ENCODE peak calls at places on chromosome 10, in nine cellular contexts. One of them, this sample, is unnamed.

GRCh38 chr10:62268399-62269076 is at the start of gene RTKN2:
- DNase-seq in tibial artery: peak; percentile 30
- DNase-seq in tibial nerve: no peak
- DNase-seq in cardiac fibroblast: peak; percentile 62
- DNase-seq in fibroblast of mammary gland: peak; percentile 34
- DNase-seq in H9: peak; percentile 99
- DNase-seq in AG09319: no peak
- DNase-seq in neural crest cell: peak; percentile 90
- DNase-seq in lower leg skin: peak; percentile 38
- DNase-seq in this sample: peak; percentile 81

GRCh38 chr10:481636-482035 is 207.8 kb downstream of the DIP2C start:
- DNase-seq in tibial artery: no peak
- DNase-seq in tibial nerve: no peak
- DNase-seq in cardiac fibroblast: no peak
- DNase-seq in fibroblast of mammary gland: no peak
- DNase-seq in H9: peak; percentile 17
- DNase-seq in AG09319: no peak
- DNase-seq in neural crest cell: no peak
- DNase-seq in lower leg skin: no peak
- DNase-seq in this sample: no peak

GRCh38 chr10:10677479-10677878 is 340.2 kb upstream of the CELF2 start:
- DNase-seq in tibial artery: peak; percentile 43
- DNase-seq in tibial nerve: peak; percentile 28
- DNase-seq in cardiac fibroblast: peak; percentile 90
- DNase-seq in fibroblast of mammary gland: peak; percentile 89
- DNase-seq in H9: peak; percentile 77
- DNase-seq in AG09319: peak; percentile 25
- DNase-seq in neural crest cell: peak; percentile 56
- DNase-seq in lower leg skin: peak; percentile 34
- DNase-seq in this sample: peak; percentile 25

GRCh38 chr10:62177111-62177510 is 91.5 kb downstream of the RTKN2 start:
- DNase-seq in tibial artery: no peak
- DNase-seq in tibial nerve: no peak
- DNase-seq in cardiac fibroblast: no peak
- DNase-seq in fibroblast of mammary gland: no peak
- DNase-seq in H9: no peak
- DNase-seq in AG09319: no peak
- DNase-seq in neural crest cell: no peak
- DNase-seq in lower leg skin: no peak
- DNase-seq in this sample: no peak

GRCh38 chr10:104297697-104298660 is 29.0 kb downstream of the GSTO2 start:
- DNase-seq in tibial artery: no peak
- DNase-seq in tibial nerve: no peak
- DNase-seq in cardiac fibroblast: peak; percentile 74
- DNase-seq in fibroblast of mammary gland: peak; percentile 77
- DNase-seq in H9: peak; percentile 85
- DNase-seq in AG09319: no peak
- DNase-seq in neural crest cell: peak; percentile 37
- DNase-seq in lower leg skin: no peak
- DNase-seq in this sample: peak; percentile 35

GRCh38 chr10:63829020-63829419 is 307.8 kb downstream of the REEP3 start:
- DNase-seq in tibial artery: no peak
- DNase-seq in tibial nerve: no peak
- DNase-seq in cardiac fibroblast: peak; percentile 19
- DNase-seq in fibroblast of mammary gland: peak; percentile 21
- DNase-seq in H9: no peak
- DNase-seq in AG09319: no peak
- DNase-seq in neural crest cell: no peak
- DNase-seq in lower leg skin: no peak
- DNase-seq in this sample: no peak

GRCh38 chr10:22468570-22469320 is 123.4 kb downstream of the SPAG6 start:
- DNase-seq in tibial artery: no peak
- DNase-seq in tibial nerve: no peak
- DNase-seq in cardiac fibroblast: no peak
- DNase-seq in fibroblast of mammary gland: no peak
- DNase-seq in H9: no peak
- DNase-seq in AG09319: no peak
- DNase-seq in neural crest cell: no peak
- DNase-seq in lower leg skin: no peak
- DNase-seq in this sample: no peak

GRCh38 chr10:121580276-121581116 is 17.7 kb downstream of the FGFR2 start:
- DNase-seq in tibial artery: no peak
- DNase-seq in tibial nerve: no peak
- DNase-seq in cardiac fibroblast: no peak
- DNase-seq in fibroblast of mammary gland: no peak
- DNase-seq in H9: peak; percentile 93
- DNase-seq in AG09319: no peak
- DNase-seq in neural crest cell: no peak
- DNase-seq in lower leg skin: no peak
- DNase-seq in this sample: no peak

GRCh38 chr10:91350651-91351081 is 59.5 kb upstream of the HECTD2 start:
- DNase-seq in tibial artery: no peak
- DNase-seq in tibial nerve: no peak
- DNase-seq in cardiac fibroblast: peak; percentile 68
- DNase-seq in fibroblast of mammary gland: peak; percentile 38
- DNase-seq in H9: no peak
- DNase-seq in AG09319: no peak
- DNase-seq in neural crest cell: no peak
- DNase-seq in lower leg skin: no peak
- DNase-seq in this sample: no peak

GRCh38 chr10:7161484-7162283 is 249.2 kb downstream of the SFMBT2 start:
- DNase-seq in tibial artery: peak; percentile 56
- DNase-seq in tibial nerve: no peak
- DNase-seq in cardiac fibroblast: no peak
- DNase-seq in fibroblast of mammary gland: peak; percentile 62
- DNase-seq in H9: no peak
- DNase-seq in AG09319: no peak
- DNase-seq in neural crest cell: no peak
- DNase-seq in lower leg skin: no peak
- DNase-seq in this sample: no peak

GRCh38 chr10:60917331-60918280 is 26.4 kb downstream of the RHOBTB1 start:
- DNase-seq in tibial artery: no peak
- DNase-seq in tibial nerve: no peak
- DNase-seq in cardiac fibroblast: peak; percentile 50
- DNase-seq in fibroblast of mammary gland: peak; percentile 12
- DNase-seq in H9: no peak
- DNase-seq in AG09319: no peak
- DNase-seq in neural crest cell: no peak
- DNase-seq in lower leg skin: no peak
- DNase-seq in this sample: no peak

GRCh38 chr10:18140149-18140956 is at the start of gene CACNB2:
- DNase-seq in tibial artery: peak; percentile 60
- DNase-seq in tibial nerve: no peak
- DNase-seq in cardiac fibroblast: peak; percentile 44
- DNase-seq in fibroblast of mammary gland: peak; percentile 66
- DNase-seq in H9: peak; percentile 60
- DNase-seq in AG09319: peak; percentile 15
- DNase-seq in neural crest cell: peak; percentile 46
- DNase-seq in lower leg skin: peak; percentile 29
- DNase-seq in this sample: peak; percentile 18

GRCh38 chr10:132994371-132994796 is 52.0 kb upstream of the CFAP46 start:
- DNase-seq in tibial artery: no peak
- DNase-seq in tibial nerve: no peak
- DNase-seq in cardiac fibroblast: peak; percentile 22
- DNase-seq in fibroblast of mammary gland: no peak
- DNase-seq in H9: no peak
- DNase-seq in AG09319: no peak
- DNase-seq in neural crest cell: no peak
- DNase-seq in lower leg skin: no peak
- DNase-seq in this sample: no peak

GRCh38 chr10:110041479-110041829 is 33.7 kb downstream of the ADD3 start:
- DNase-seq in tibial artery: no peak
- DNase-seq in tibial nerve: no peak
- DNase-seq in cardiac fibroblast: no peak
- DNase-seq in fibroblast of mammary gland: no peak
- DNase-seq in H9: no peak
- DNase-seq in AG09319: no peak
- DNase-seq in neural crest cell: no peak
- DNase-seq in lower leg skin: no peak
- DNase-seq in this sample: no peak

GRCh38 chr10:73625004-73625883 is 16.0 kb downstream of the MYOZ1 start:
- DNase-seq in tibial artery: peak; percentile 24
- DNase-seq in tibial nerve: no peak
- DNase-seq in cardiac fibroblast: peak; percentile 27
- DNase-seq in fibroblast of mammary gland: peak; percentile 35
- DNase-seq in H9: peak; percentile 71
- DNase-seq in AG09319: no peak
- DNase-seq in neural crest cell: peak; percentile 45
- DNase-seq in lower leg skin: no peak
- DNase-seq in this sample: peak; percentile 41

GRCh38 chr10:1037098-1037497 is 11.4 kb upstream of the IDI2 start:
- DNase-seq in tibial artery: no peak
- DNase-seq in tibial nerve: no peak
- DNase-seq in cardiac fibroblast: no peak
- DNase-seq in fibroblast of mammary gland: no peak
- DNase-seq in H9: no peak
- DNase-seq in AG09319: no peak
- DNase-seq in neural crest cell: no peak
- DNase-seq in lower leg skin: no peak
- DNase-seq in this sample: no peak

GRCh38 chr10:59470570-59470969 is 108.2 kb upstream of the FAM13C start:
- DNase-seq in tibial artery: no peak
- DNase-seq in tibial nerve: no peak
- DNase-seq in cardiac fibroblast: no peak
- DNase-seq in fibroblast of mammary gland: no peak
- DNase-seq in H9: peak; percentile 29
- DNase-seq in AG09319: no peak
- DNase-seq in neural crest cell: no peak
- DNase-seq in lower leg skin: no peak
- DNase-seq in this sample: no peak

GRCh38 chr10:13792011-13792410 is 205.2 kb downstream of the PRPF18 start:
- DNase-seq in tibial artery: no peak
- DNase-seq in tibial nerve: no peak
- DNase-seq in cardiac fibroblast: no peak
- DNase-seq in fibroblast of mammary gland: no peak
- DNase-seq in H9: no peak
- DNase-seq in AG09319: no peak
- DNase-seq in neural crest cell: no peak
- DNase-seq in lower leg skin: no peak
- DNase-seq in this sample: no peak

GRCh38 chr10:77493851-77494788 is 143.5 kb downstream of the KCNMA1 start:
- DNase-seq in tibial artery: no peak
- DNase-seq in tibial nerve: no peak
- DNase-seq in cardiac fibroblast: peak; percentile 46
- DNase-seq in fibroblast of mammary gland: peak; percentile 55
- DNase-seq in H9: peak; percentile 42
- DNase-seq in AG09319: no peak
- DNase-seq in neural crest cell: peak; percentile 14
- DNase-seq in lower leg skin: no peak
- DNase-seq in this sample: no peak

GRCh38 chr10:52351911-52352310 is 37.8 kb downstream of the DKK1 start:
- DNase-seq in tibial artery: no peak
- DNase-seq in tibial nerve: no peak
- DNase-seq in cardiac fibroblast: peak; percentile 35
- DNase-seq in fibroblast of mammary gland: no peak
- DNase-seq in H9: no peak
- DNase-seq in AG09319: no peak
- DNase-seq in neural crest cell: no peak
- DNase-seq in lower leg skin: no peak
- DNase-seq in this sample: no peak

DNA sequence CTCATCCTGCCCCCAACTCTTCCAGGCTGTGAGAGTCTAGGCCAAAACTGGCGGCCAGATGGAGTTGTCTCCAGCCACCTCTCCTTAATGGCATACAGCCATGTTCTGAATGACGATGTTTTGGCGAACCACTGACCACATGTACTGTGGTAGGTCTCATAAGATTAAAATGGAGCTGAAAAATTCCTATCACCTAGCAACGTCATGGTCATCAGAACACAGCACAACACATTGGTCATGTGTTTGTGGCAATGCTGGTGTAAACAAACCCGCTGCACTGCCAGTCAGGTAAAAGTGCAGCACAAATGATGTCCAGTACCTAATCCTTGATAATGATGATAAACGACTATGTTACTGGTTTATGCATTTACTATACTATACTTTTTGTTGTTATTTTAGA is 290.0 kb upstream of the MKI67 start:
- DNase-seq in tibial artery: no peak
- DNase-seq in tibial nerve: no peak
- DNase-seq in cardiac fibroblast: no peak
- DNase-seq in fibroblast of mammary gland: no peak
- DNase-seq in H9: no peak
- DNase-seq in AG09319: no peak
- DNase-seq in neural crest cell: no peak
- DNase-seq in lower leg skin: no peak
- DNase-seq in this sample: no peak
- TF ChIP-seq CTCF in tibial artery: no peak
- TF ChIP-seq CTCF in tibial nerve: no peak
- TF ChIP-seq CTCF in cardiac fibroblast: no peak
- TF ChIP-seq CTCF in fibroblast of mammary gland: no peak
- TF ChIP-seq CTCF in H9: no peak
- TF ChIP-seq CTCF in AG09319: no peak
- TF ChIP-seq CTCF in neural crest cell: no peak
- TF ChIP-seq CTCF in lower leg skin: no peak
- TF ChIP-seq CTCF in this sample: no peak

GRCh38 chr10:117948493-117948892 is 98.2 kb downstream of the RAB11FIP2 start:
- DNase-seq in tibial artery: no peak
- DNase-seq in tibial nerve: no peak
- DNase-seq in cardiac fibroblast: no peak
- DNase-seq in fibroblast of mammary gland: no peak
- DNase-seq in H9: no peak
- DNase-seq in AG09319: no peak
- DNase-seq in neural crest cell: no peak
- DNase-seq in lower leg skin: no peak
- DNase-seq in this sample: no peak
- TF ChIP-seq CTCF in tibial artery: no peak
- TF ChIP-seq CTCF in tibial nerve: no peak
- TF ChIP-seq CTCF in cardiac fibroblast: no peak
- TF ChIP-seq CTCF in fibroblast of mammary gland: no peak
- TF ChIP-seq CTCF in H9: peak; percentile 49
- TF ChIP-seq CTCF in AG09319: no peak
- TF ChIP-seq CTCF in neural crest cell: no peak
- TF ChIP-seq CTCF in lower leg skin: no peak
- TF ChIP-seq CTCF in this sample: no peak

GRCh38 chr10:43093423-43094090 is 16.7 kb downstream of the RET start:
- DNase-seq in tibial artery: no peak
- DNase-seq in tibial nerve: no peak
- DNase-seq in cardiac fibroblast: no peak
- DNase-seq in fibroblast of mammary gland: no peak
- DNase-seq in H9: peak; percentile 56
- DNase-seq in AG09319: no peak
- DNase-seq in neural crest cell: no peak
- DNase-seq in lower leg skin: no peak
- DNase-seq in this sample: no peak
- TF ChIP-seq CTCF in tibial artery: no peak
- TF ChIP-seq CTCF in tibial nerve: no peak
- TF ChIP-seq CTCF in cardiac fibroblast: no peak
- TF ChIP-seq CTCF in fibroblast of mammary gland: no peak
- TF ChIP-seq CTCF in H9: peak; percentile 41
- TF ChIP-seq CTCF in AG09319: no peak
- TF ChIP-seq CTCF in neural crest cell: no peak
- TF ChIP-seq CTCF in lower leg skin: no peak
- TF ChIP-seq CTCF in this sample: no peak

DNA sequence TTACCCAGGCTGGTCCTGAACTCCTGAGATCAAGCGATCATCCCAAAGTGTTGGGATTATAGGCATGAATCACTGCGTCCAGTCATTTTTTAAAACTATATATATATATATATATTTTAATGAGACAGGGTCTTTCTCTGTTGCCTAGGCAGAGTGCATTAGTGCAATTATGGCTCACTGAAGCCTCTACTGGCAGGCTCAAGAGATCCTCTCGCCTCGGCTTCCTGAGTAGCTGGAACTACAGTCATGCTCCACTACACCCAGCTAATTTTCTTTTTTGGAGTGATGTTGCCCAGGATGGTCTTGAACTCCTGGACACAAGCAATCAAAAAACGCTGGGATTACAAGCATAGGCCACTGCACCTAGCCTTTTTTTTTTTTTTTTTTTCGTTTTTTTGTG is 55.3 kb upstream of the KAT6B start:
- DNase-seq in tibial artery: no peak
- DNase-seq in tibial nerve: no peak
- DNase-seq in cardiac fibroblast: no peak
- DNase-seq in fibroblast of mammary gland: no peak
- DNase-seq in H9: no peak
- DNase-seq in AG09319: no peak
- DNase-seq in neural crest cell: no peak
- DNase-seq in lower leg skin: no peak
- DNase-seq in this sample: no peak
- TF ChIP-seq CTCF in tibial artery: no peak
- TF ChIP-seq CTCF in tibial nerve: no peak
- TF ChIP-seq CTCF in cardiac fibroblast: no peak
- TF ChIP-seq CTCF in fibroblast of mammary gland: no peak
- TF ChIP-seq CTCF in H9: no peak
- TF ChIP-seq CTCF in AG09319: no peak
- TF ChIP-seq CTCF in neural crest cell: no peak
- TF ChIP-seq CTCF in lower leg skin: no peak
- TF ChIP-seq CTCF in this sample: no peak